ENCODE peak calls at places on chromosomes 4 and X, in nine cellular contexts. Y is cardiac fibroblast, A is HepG2, C is upper lobe of right lung, G is A549, F is breast epithelium, R is tibial nerve, H is stomach, B is endothelial cell of umbilical vein. I is an unnamed sample.

GRCh38 chr4:169064281-169064680 is 54.2 kb upstream of the CBR4 start:
- DNase-seq in Y (no peak), A (no peak), C (no peak), G (no peak), F (no peak), R (no peak), H (no peak), B (no peak), I (peak; percentile 38)

GRCh38 chr4:182354867-182355266 is 111.7 kb downstream of the TENM3 start:
- DNase-seq in Y (no peak), A (no peak), C (no peak), G (no peak), F (no peak), R (no peak), H (no peak), B (no peak), I (no peak)

GRCh38 chr4:153020460-153020859 is 84.3 kb downstream of the FHDC1 start:
- DNase-seq in Y (no peak), A (no peak), C (no peak), G (no peak), F (no peak), R (no peak), H (no peak), B (no peak), I (no peak)

GRCh38 chr4:95957054-95957453 is 117.2 kb downstream of the PDHA2 start:
- DNase-seq in Y (peak; percentile 86), A (no peak), C (no peak), G (no peak), F (no peak), R (no peak), H (no peak), B (no peak), I (no peak)

GRCh38 chr4:148447672-148448071 is 5.5 kb upstream of the NR3C2 start:
- DNase-seq in Y (peak; percentile 55), A (no peak), C (no peak), G (no peak), F (no peak), R (no peak), H (no peak), B (peak; percentile 39), I (peak; percentile 39)

GRCh38 chr4:39319678-39320077 is 46.5 kb downstream of the RFC1 start:
- DNase-seq in Y (peak; percentile 94), A (peak; percentile 38), C (no peak), G (peak; percentile 28), F (no peak), R (no peak), H (no peak), B (peak; percentile 10), I (peak; percentile 90)

GRCh38 chr4:80201326-80202151 is 4.2 kb downstream of the PRDM8 start:
- DNase-seq in Y (peak; percentile 35), A (no peak), C (no peak), G (no peak), F (no peak), R (no peak), H (no peak), B (peak; percentile 51), I (peak; percentile 85)

GRCh38 chr4:94516067-94516466 is 64.3 kb downstream of the PDLIM5 start:
- DNase-seq in Y (peak; percentile 93), A (peak; percentile 76), C (no peak), G (no peak), F (no peak), R (no peak), H (no peak), B (no peak), I (peak; percentile 80)

GRCh38 chr4:147371661-147372060 is 109.2 kb upstream of the EDNRA start:
- DNase-seq in Y (peak; percentile 92), A (no peak), C (no peak), G (no peak), F (no peak), R (no peak), H (no peak), B (peak; percentile 60), I (peak; percentile 80)

GRCh38 chr4:8461086-8461485 is 20.5 kb downstream of the TRMT44 start:
- DNase-seq in Y (no peak), A (peak; percentile 37), C (no peak), G (no peak), F (no peak), R (no peak), H (no peak), B (no peak), I (no peak)

GRCh38 chr4:24476209-24476781 is 108.1 kb downstream of the DHX15 start:
- DNase-seq in Y (peak; percentile 47), A (no peak), C (no peak), G (no peak), F (no peak), R (no peak), H (no peak), B (peak; percentile 32), I (peak; percentile 15)

GRCh38 chrX:19889582-19890342 is 2.4 kb upstream of the SH3KBP1 start:
- DNase-seq in Y (peak; percentile 87), A (peak; percentile 88), C (no peak), G (peak; percentile 59), F (no peak), R (no peak), H (no peak), B (no peak), I (peak; percentile 78)

GRCh38 chrX:19886375-19886774 is 1.0 kb downstream of the SH3KBP1 start:
- DNase-seq in Y (no peak), A (peak; percentile 27), C (no peak), G (no peak), F (no peak), R (no peak), H (no peak), B (no peak), I (no peak)

GRCh38 chrX:19885732-19886131 is 1.7 kb downstream of the SH3KBP1 start:
- DNase-seq in Y (no peak), A (no peak), C (no peak), G (no peak), F (no peak), R (no peak), H (no peak), B (no peak), I (no peak)

GRCh38 chrX:19886888-19887531 is 390 bp downstream of the SH3KBP1 start:
- DNase-seq in Y (no peak), A (no peak), C (peak; percentile 66), G (peak; percentile 48), F (no peak), R (no peak), H (peak; percentile 28), B (no peak), I (peak; percentile 48)

DNA sequence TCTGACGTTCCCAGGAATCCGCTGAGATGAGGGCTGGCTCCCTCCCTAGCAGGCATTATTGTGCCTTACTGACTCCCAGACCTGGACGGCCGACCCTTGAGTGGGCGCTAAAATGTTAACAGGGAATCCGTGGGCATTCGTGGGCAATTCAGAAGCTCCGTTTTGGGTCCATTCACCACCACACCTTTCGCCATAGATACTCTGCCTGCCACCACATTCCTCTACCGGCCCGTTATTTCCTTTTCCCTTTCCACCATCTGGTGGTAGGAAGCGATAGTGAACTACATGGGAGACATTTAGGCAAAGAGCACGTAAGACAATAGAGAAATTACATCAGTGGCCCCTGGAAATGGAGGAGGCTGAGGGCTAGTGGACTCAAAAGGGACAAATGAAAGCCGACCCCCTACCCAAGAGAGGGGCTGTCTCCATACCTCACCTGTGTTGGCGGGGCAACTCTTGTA is 1.0 kb upstream of the SH3KBP1 start:
- DNase-seq in Y (peak; percentile 86), A (peak; percentile 78), C (no peak), G (peak; percentile 84), F (no peak), R (no peak), H (no peak), B (peak; percentile 70), I (peak; percentile 50)
- H3K4me3 ChIP-seq in Y (peak overlapping the region; percentile 59), A (peak overlapping the region; percentile 61), C (peak overlapping the region; percentile 53), G (peak overlapping the region; percentile 99), F (peak overlapping the region; percentile 67), R (peak overlapping the region; percentile 33), H (peak overlapping the region; percentile 73), B (peak overlapping the region; percentile 42), I (peak overlapping the region; percentile 56)

GRCh38 chrX:132022115-132022862 is 813 bp upstream of the STK26 start:
- DNase-seq in Y (peak; percentile 18), A (peak; percentile 2), C (no peak), G (peak; percentile 14), F (no peak), R (no peak), H (no peak), B (peak; percentile 29), I (peak; percentile 36)
- TF ChIP-seq CTCF in Y (peak; percentile 28), A (no peak), C (peak; percentile 23), G (peak; percentile 56), F (no peak), R (no peak), H (no peak), B (no peak), I (peak; percentile 30)

GRCh38 chr4:121696140-121696640 is 590 bp downstream of the ANXA5 start:
- DNase-seq in Y (peak; percentile 91), A (peak; percentile 39), C (peak; percentile 90), G (no peak), F (peak; percentile 60), R (peak; percentile 79), H (peak; percentile 73), B (peak; percentile 69), I (peak; percentile 81)

GRCh38 chr4:121701263-121701662 is 4.5 kb upstream of the ANXA5 start:
- DNase-seq in Y (no peak), A (no peak), C (no peak), G (no peak), F (no peak), R (no peak), H (no peak), B (no peak), I (no peak)

GRCh38 chr4:121697626-121698025 is 846 bp upstream of the ANXA5 start:
- DNase-seq in Y (no peak), A (no peak), C (no peak), G (no peak), F (no peak), R (no peak), H (no peak), B (no peak), I (no peak)

GRCh38 chr4:121696641-121697461 is at the start of gene ANXA5:
- DNase-seq in Y (peak; percentile 86), A (peak; percentile 63), C (peak; percentile 96), G (peak; percentile 42), F (peak; percentile 84), R (peak; percentile 68), H (peak; percentile 90), B (peak; percentile 88), I (peak; percentile 98)

DNA sequence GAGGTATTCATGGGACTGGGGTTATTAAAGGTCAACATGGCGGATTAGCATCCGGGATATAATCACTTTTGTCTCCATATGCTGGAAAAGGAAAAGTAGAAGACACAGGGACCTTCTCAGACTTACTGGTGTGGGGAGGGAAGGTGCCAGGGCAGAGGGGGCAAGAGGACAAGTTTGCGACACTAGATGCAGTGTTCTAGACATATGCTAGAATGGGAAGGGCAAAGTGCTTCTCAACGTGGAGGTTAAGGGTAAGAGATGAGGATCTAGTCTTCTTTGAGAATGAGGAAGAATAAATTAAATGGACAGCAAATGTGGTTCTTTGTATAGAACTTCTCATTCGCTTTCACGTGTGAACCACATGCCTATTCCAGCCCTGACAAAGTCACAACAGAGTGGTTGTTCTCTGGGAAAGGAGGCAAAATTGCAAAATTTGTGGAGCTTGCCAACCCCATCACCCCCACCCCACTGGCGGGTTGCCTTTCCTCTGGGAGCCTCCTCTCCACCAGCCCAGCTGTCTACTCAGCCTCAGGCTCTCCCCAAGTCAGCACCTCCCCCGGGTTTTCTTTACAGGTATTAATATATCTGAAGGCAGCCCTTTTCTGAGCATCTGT is 1.4 kb upstream of the ANXA5 start:
- DNase-seq in Y (no peak), A (no peak), C (no peak), G (no peak), F (no peak), R (no peak), H (no peak), B (no peak), I (no peak)
- H3K4me3 ChIP-seq in Y (no peak overlapping the region), A (no peak overlapping the region), C (peak overlapping the region; percentile 80), G (no peak overlapping the region), F (no peak overlapping the region), R (peak overlapping the region; percentile 99), H (peak overlapping the region; percentile 96), B (no peak overlapping the region), I (peak overlapping the region; percentile 81)

GRCh38 chr4:6681191-6681590 is 12.5 kb upstream of the S100P start:
- DNase-seq in Y (no peak), A (no peak), C (no peak), G (no peak), F (no peak), R (no peak), H (no peak), B (no peak), I (no peak)
- TF ChIP-seq CTCF in Y (peak; percentile 27), A (peak; percentile 75), C (no peak), G (peak; percentile 36), F (no peak), R (no peak), H (no peak), B (peak; percentile 7), I (no peak)